ENCODE peak calls at places on chromosomes 13 and 19, in six cellular contexts. C, H, D, K, P and O are unnamed samples.

GRCh38 chr19:2540646-2541454 is 64.9 kb downstream of the GADD45B start:
- DNase-seq in K (peak; percentile 73), D (peak; percentile 97), P (peak; percentile 99), H (peak; percentile 91), C (peak; percentile 98), O (peak; percentile 99)

GRCh38 chr13:33455291-33455690 is 169.7 kb upstream of the STARD13 start:
- DNase-seq in H (no peak), D (no peak), K (no peak), C (peak; percentile 56), P (no peak), O (no peak)

GRCh38 chr13:27442071-27442647 is 8.2 kb downstream of the MTIF3 start:
- DNase-seq in P (no peak), H (no peak), D (no peak), K (no peak), C (no peak), O (no peak)

GRCh38 chr19:17114414-17114831 is 38.8 kb downstream of the MYO9B start:
- DNase-seq in H (no peak), P (peak; percentile 44), C (no peak), D (no peak), K (no peak), O (no peak)

GRCh38 chr19:3336680-3337523 is 29.5 kb upstream of the NFIC start:
- DNase-seq in K (peak; percentile 71), P (peak; percentile 75), C (peak; percentile 80), H (no peak), D (peak; percentile 79), O (peak; percentile 65)

GRCh38 chr19:3253270-3253669 is 28.8 kb downstream of the CELF5 start:
- DNase-seq in P (no peak), K (no peak), C (no peak), D (peak; percentile 65), H (no peak), O (peak; percentile 18)

GRCh38 chr19:29858000-29858596 is 46.3 kb downstream of the CCNE1 start:
- DNase-seq in P (no peak), D (peak; percentile 63), C (no peak), K (no peak), H (no peak), O (no peak)

GRCh38 chr13:59664586-59664985 is 499.1 kb downstream of the DIAPH3 start:
- DNase-seq in H (no peak), K (no peak), C (no peak), D (no peak), P (no peak), O (no peak)

GRCh38 chr19:45901432-45901903 is 945 bp downstream of the MYPOP start:
- DNase-seq in P (peak; percentile 25), D (no peak), K (no peak), C (peak; percentile 51), H (no peak), O (peak; percentile 56)

GRCh38 chr13:32370805-32371204 is 55.5 kb downstream of the BRCA2 start:
- DNase-seq in D (no peak), K (no peak), H (no peak), C (no peak), P (no peak), O (no peak)

GRCh38 chr19:19466201-19466600 is 49.1 kb downstream of the TSSK6 start:
- DNase-seq in P (no peak), D (no peak), K (no peak), H (no peak), C (no peak), O (no peak)

GRCh38 chr13:59269476-59269875 is 894.3 kb downstream of the DIAPH3 start:
- DNase-seq in P (peak; percentile 87), C (peak; percentile 36), K (no peak), D (no peak), H (no peak), O (peak; percentile 54)

GRCh38 chr13:113220877-113221276 is 11.5 kb downstream of the CUL4A start:
- DNase-seq in H (no peak), D (peak; percentile 19), P (no peak), C (no peak), K (no peak), O (peak; percentile 36)

GRCh38 chr13:94435604-94436226 is 43.8 kb downstream of the DCT start:
- DNase-seq in P (peak; percentile 67), D (peak; percentile 37), C (peak; percentile 74), H (peak; percentile 31), K (no peak), O (peak; percentile 72)

GRCh38 chr19:50795665-50796073 is 5.5 kb downstream of the ACP4 start:
- DNase-seq in P (no peak), K (no peak), H (no peak), C (no peak), D (no peak), O (no peak)

GRCh38 chr13:111005808-111006494 is 91.1 kb upstream of the ANKRD10 start:
- DNase-seq in K (no peak), P (peak; percentile 65), H (no peak), C (peak; percentile 65), D (no peak), O (peak; percentile 31)
- H3K4me3 ChIP-seq in K (no peak overlapping the region), P (no peak overlapping the region), H (no peak overlapping the region), C (peak overlapping the region; percentile 5), D (no peak overlapping the region), O (no peak overlapping the region)

DNA sequence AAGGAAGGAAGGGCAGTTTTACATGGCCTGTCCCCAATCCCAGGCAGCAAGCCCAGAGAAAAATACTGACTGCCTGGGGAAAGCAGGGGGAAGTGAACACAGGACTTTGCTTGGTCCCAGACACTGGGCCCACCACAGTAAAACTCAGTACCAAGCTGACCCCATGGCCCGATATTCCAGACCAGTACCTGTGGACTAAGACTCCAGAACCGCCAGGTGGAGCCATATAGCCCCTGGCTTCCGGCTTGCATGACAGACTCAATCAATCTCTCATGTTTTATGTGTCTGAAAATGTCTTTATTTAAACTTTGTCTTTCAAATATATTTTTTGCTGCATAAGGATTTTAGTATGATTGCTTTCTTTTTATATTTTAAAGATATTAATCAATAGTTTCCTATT is 767.9 kb upstream of the SLITRK6 start:
- DNase-seq in H (no peak), P (no peak), C (no peak), K (no peak), D (no peak), O (no peak)
- TF ChIP-seq CTCF in H (no peak), P (no peak), C (no peak), K (no peak), D (no peak), O (no peak)

GRCh38 chr19:6528544-6529121 is 2.2 kb upstream of the TNFSF9 start:
- DNase-seq in H (no peak), D (peak; percentile 36), P (no peak), C (peak; percentile 46), K (no peak), O (peak; percentile 16)
- H3K4me3 ChIP-seq in H (no peak overlapping the region), D (no peak overlapping the region), P (no peak overlapping the region), C (no peak overlapping the region), K (no peak overlapping the region), O (no peak overlapping the region)

DNA sequence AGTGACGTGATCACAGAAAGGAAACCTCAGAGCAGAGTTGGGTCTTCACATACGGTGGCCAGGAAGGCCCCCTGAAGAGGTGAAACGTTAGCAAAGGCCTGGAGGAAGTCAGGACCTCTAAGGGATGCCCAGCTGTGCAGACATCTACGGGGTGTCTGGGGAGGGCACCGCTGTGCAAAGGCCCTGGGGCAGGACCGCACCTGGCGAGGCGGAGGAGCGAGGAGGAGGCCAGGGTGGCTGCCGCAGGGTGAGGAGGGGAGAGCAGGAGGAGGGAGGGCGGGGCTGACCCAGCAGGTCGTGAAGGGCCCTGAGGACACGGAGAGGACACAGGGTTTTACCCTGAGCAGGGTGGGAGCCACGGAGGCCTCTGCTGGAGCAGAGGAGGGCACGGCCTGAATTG is 11.8 kb upstream of the MADCAM1 start:
- DNase-seq in P (no peak), H (no peak), C (no peak), D (no peak), K (no peak), O (no peak)
- TF ChIP-seq CTCF in P (no peak), H (no peak), C (no peak), D (no peak), K (no peak), O (no peak)

DNA sequence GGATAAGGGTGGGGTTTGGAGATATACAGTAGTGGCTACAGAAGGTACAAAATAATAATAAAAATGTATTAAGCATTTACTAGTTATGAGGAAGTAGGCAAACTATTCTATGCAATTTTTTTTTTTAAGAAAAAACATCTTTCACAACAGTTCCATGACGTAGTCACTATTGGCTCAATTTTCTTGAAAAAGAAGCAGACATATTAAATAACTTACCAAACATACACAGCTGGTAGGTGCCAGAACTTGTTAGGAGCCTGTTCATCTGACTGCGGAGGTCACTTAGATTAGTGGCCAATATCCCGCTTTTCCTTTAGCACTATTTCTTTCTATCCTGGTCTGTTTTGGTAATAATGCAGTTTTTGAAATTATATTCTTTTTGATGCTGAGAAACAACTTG is 593.5 kb downstream of the KCTD12 start:
- DNase-seq in H (no peak), K (no peak), P (no peak), C (peak; percentile 43), D (no peak), O (peak; percentile 42)
- H3K4me3 ChIP-seq in H (no peak overlapping the region), K (no peak overlapping the region), P (no peak overlapping the region), C (no peak overlapping the region), D (no peak overlapping the region), O (no peak overlapping the region)

GRCh38 chr13:36767276-36767675 is 51.7 kb upstream of the RFXAP start:
- DNase-seq in K (no peak), C (no peak), H (no peak), D (no peak), P (no peak), O (no peak)
- TF ChIP-seq CTCF in K (no peak), C (no peak), H (no peak), D (no peak), P (no peak), O (no peak)

GRCh38 chr19:469833-470232 is 9.0 kb upstream of the SHC2 start:
- DNase-seq in H (no peak), P (no peak), C (no peak), K (no peak), D (no peak), O (no peak)
- H3K4me3 ChIP-seq in H (no peak overlapping the region), P (no peak overlapping the region), C (no peak overlapping the region), K (no peak overlapping the region), D (no peak overlapping the region), O (no peak overlapping the region)

DNA sequence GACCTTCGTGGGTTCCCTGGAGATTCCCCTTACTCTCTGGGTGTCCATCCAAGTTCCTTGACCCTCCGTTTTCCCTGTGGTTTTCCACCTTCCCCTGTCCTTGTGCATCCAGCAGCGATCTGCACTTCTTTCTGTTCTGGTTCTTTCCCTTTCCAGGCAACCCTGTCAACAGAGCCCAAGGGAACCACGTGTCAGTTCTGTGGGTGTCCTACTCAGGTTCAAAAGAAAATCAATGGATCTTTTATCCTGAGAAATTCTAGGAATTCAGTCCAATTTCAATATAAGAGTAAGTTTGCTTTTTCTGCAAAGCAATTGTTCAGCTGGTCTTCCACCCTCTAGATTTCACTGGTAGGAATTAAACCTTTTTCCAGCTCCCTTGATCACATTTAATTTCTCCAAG is 1394.8 kb upstream of the SLC10A2 start:
- DNase-seq in D (no peak), K (no peak), P (no peak), H (no peak), C (no peak), O (no peak)
- TF ChIP-seq CTCF in D (no peak), K (no peak), P (no peak), H (no peak), C (no peak), O (no peak)

GRCh38 chr19:784541-784940 is 12.7 kb upstream of the PTBP1 start:
- DNase-seq in C (no peak), H (no peak), P (no peak), K (no peak), D (peak; percentile 61), O (no peak)
- H3K4me3 ChIP-seq in C (no peak overlapping the region), H (no peak overlapping the region), P (no peak overlapping the region), K (no peak overlapping the region), D (peak overlapping the region; percentile 58), O (no peak overlapping the region)

DNA sequence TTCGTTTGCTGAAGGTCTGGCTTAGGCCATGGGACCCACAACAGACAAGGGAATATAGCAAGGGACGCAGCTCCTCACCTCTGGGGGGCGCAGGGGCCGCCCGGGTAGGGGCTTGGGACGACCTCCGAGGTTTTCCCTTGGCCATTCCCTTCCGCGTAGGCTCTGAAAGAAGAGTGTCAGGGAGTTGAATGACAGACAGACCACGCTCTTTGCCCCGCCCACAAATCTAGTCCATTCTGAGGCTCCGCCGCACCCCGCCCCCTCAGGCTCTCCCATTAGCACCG is 11.4 kb upstream of the ZNF414 start:
- DNase-seq in C (no peak), P (no peak), H (no peak), K (no peak), D (no peak), O (no peak)
- TF ChIP-seq CTCF in C (peak; percentile 51), P (peak; percentile 34), H (peak; percentile 42), K (no peak), D (no peak), O (no peak)